ENCODE peak calls at places on chromosomes 6 and 20, in eight cellular contexts. P is stimulated activated CD4-positive, alpha-beta T cell treated with anti-CD3 and anti-CD28 coated beads, TNF-alpha, amount 100 ng/mL, for 1 hour; Y is PC-3; R is activated T-cell treated with anti-CD3 and anti-CD28 coated beads for 1 hour; L is endothelial cell; Q is substantia nigra; S is smooth muscle cell of the brain vasculature; J is HT-29. O is an unnamed sample.

GRCh38 chr6:16676978-16677377 is 84.3 kb downstream of the ATXN1 start:
- DNase-seq in R (no peak), L (no peak), S (no peak), P (no peak), Q (no peak), J (peak), Y (peak), O (no peak)

GRCh38 chr6:90088009-90088408 is 193.7 kb downstream of the GJA10 start:
- DNase-seq in P (no peak), S (no peak), L (no peak), J (no peak), Y (peak), Q (no peak), R (no peak), O (no peak)

GRCh38 chr20:46810442-46811327 is 84.0 kb upstream of the EYA2 start:
- DNase-seq in Q (no peak), S (no peak), L (no peak), J (peak), R (no peak), Y (no peak), P (no peak), O (no peak)

GRCh38 chr6:138944412-138944811 is 43.6 kb downstream of the REPS1 start:
- DNase-seq in R (no peak), S (no peak), L (no peak), Q (no peak), P (no peak), Y (peak), J (peak), O (no peak)

GRCh38 chr6:104633125-104633524 is 226.6 kb downstream of the HACE1 start:
- DNase-seq in Q (no peak), J (no peak), Y (peak), R (no peak), S (no peak), L (no peak), P (no peak), O (no peak)

GRCh38 chr20:23641936-23642751 is 4.4 kb upstream of the CST3 start:
- DNase-seq in Y (peak), S (no peak), P (no peak), L (no peak), J (no peak), Q (peak), R (no peak), O (no peak)

GRCh38 chr6:94636780-94637385 is 940.5 kb upstream of the MANEA start:
- DNase-seq in P (no peak), Q (no peak), S (no peak), R (no peak), Y (peak), J (peak), L (peak), O (no peak)

GRCh38 chr20:61918548-61918947 is 147.1 kb downstream of the TAF4 start:
- DNase-seq in L (no peak), Y (no peak), J (no peak), S (no peak), R (no peak), P (no peak), Q (no peak), O (no peak)

GRCh38 chr6:166996406-166996805 is 2.8 kb upstream of the CEP43 start:
- DNase-seq in J (no peak), Y (no peak), R (no peak), Q (no peak), L (no peak), P (no peak), S (no peak), O (no peak)

GRCh38 chr20:48060841-48061720 is 275.8 kb upstream of the SULF2 start:
- DNase-seq in L (no peak), S (no peak), Y (no peak), P (no peak), Q (no peak), R (no peak), J (no peak), O (no peak)

GRCh38 chr6:168716581-168716980 is 275.6 kb downstream of the SMOC2 start:
- DNase-seq in Q (no peak), R (no peak), J (no peak), L (no peak), Y (no peak), S (no peak), P (no peak), O (no peak)

GRCh38 chr6:116410945-116411623 is 40.3 kb downstream of the DSE start:
- DNase-seq in Q (no peak), P (no peak), S (no peak), Y (peak), L (no peak), J (no peak), R (no peak), O (no peak)

GRCh38 chr6:113763883-113764282 is 93.3 kb upstream of the MARCKS start:
- DNase-seq in Y (peak), S (no peak), P (no peak), Q (no peak), J (no peak), R (no peak), L (no peak), O (no peak)

GRCh38 chr20:3461191-3461874 is 9.5 kb upstream of the ATRN start:
- DNase-seq in Y (no peak), P (no peak), S (peak), L (no peak), J (no peak), Q (no peak), R (no peak), O (no peak)

GRCh38 chr20:23160536-23161243 is 74.6 kb upstream of the CD93 start:
- DNase-seq in J (no peak), Q (no peak), L (no peak), S (no peak), P (no peak), Y (no peak), R (no peak), O (peak)

GRCh38 chr6:170271771-170272314 is 19.0 kb downstream of the DLL1 start:
- DNase-seq in Q (no peak), R (peak), Y (no peak), P (no peak), S (no peak), J (no peak), L (no peak), O (no peak)

GRCh38 chr20:56786503-56786902 is 157.4 kb downstream of the TFAP2C start:
- DNase-seq in Y (no peak), P (no peak), L (no peak), J (no peak), Q (no peak), S (no peak), R (no peak), O (no peak)

GRCh38 chr6:13472099-13472498 is 15.3 kb downstream of the GFOD1 start:
- DNase-seq in S (no peak), J (no peak), L (no peak), P (no peak), R (no peak), Y (no peak), Q (no peak), O (no peak)

GRCh38 chr6:6820688-6821238 is 232.2 kb downstream of the LY86 start:
- DNase-seq in J (peak), P (no peak), S (no peak), R (no peak), L (no peak), Y (peak), Q (no peak), O (no peak)

GRCh38 chr6:35703554-35703953 is 14.8 kb upstream of the FKBP5 start:
- DNase-seq in J (peak), S (no peak), R (no peak), L (no peak), Q (no peak), P (no peak), Y (no peak), O (no peak)

GRCh38 chr6:2760882-2761842 is 4.0 kb upstream of the WRNIP1 start:
- DNase-seq in R (no peak), J (peak), S (no peak), Y (peak), P (no peak), Q (no peak), L (no peak), O (no peak)

GRCh38 chr6:6966127-6966526 is 141.6 kb upstream of the RREB1 start:
- DNase-seq in S (no peak), P (no peak), R (no peak), L (no peak), Y (peak), J (no peak), Q (no peak), O (no peak)

GRCh38 chr20:21129861-21130260 is 4.0 kb downstream of the KIZ start:
- DNase-seq in Y (no peak), L (no peak), S (no peak), R (no peak), Q (no peak), P (no peak), J (no peak), O (no peak)

GRCh38 chr20:43975096-43975768 is 60.6 kb downstream of the TOX2 start:
- DNase-seq in R (no peak), Q (no peak), J (no peak), P (no peak), L (no peak), S (no peak), Y (peak), O (no peak)

GRCh38 chr6:109701201-109701600 is 10.1 kb downstream of the FIG4 start:
- DNase-seq in Q (no peak), R (no peak), P (no peak), S (no peak), J (no peak), L (no peak), Y (no peak), O (no peak)

O was measured in mesothelial cell of epicardium.